ENCODE peak calls at places on chromosomes 13 and 19, in four cellular contexts. One of them, this sample, is unnamed. For H3K4me1, the result is how much of the 10 kb centered on the place peaks cover.

GRCh38 chr13:32298695-32299094 is 16.5 kb downstream of the ZAR1L start:
- DNase-seq in DND-41: no peak
- DNase-seq in left ventricle myocardium inferior: no peak
- DNase-seq in neuronal stem cell: no peak
- DNase-seq in this sample: no peak

GRCh38 chr13:75881109-75881775 is 245.1 kb downstream of the LMO7 start:
- DNase-seq in DND-41: no peak
- DNase-seq in left ventricle myocardium inferior: no peak
- DNase-seq in neuronal stem cell: no peak
- DNase-seq in this sample: no peak

GRCh38 chr13:29937379-29937778 is 87.0 kb upstream of the UBL3 start:
- DNase-seq in DND-41: no peak
- DNase-seq in neuronal stem cell: no peak
- DNase-seq in left ventricle myocardium inferior: no peak
- DNase-seq in this sample: no peak

GRCh38 chr19:19040417-19040816 is 7.0 kb downstream of the ARMC6 start:
- DNase-seq in DND-41: no peak
- DNase-seq in neuronal stem cell: no peak
- DNase-seq in left ventricle myocardium inferior: peak
- DNase-seq in this sample: no peak

GRCh38 chr13:79589605-79590511 is 108.9 kb downstream of the NDFIP2 start:
- DNase-seq in DND-41: no peak
- DNase-seq in left ventricle myocardium inferior: no peak
- DNase-seq in neuronal stem cell: no peak
- DNase-seq in this sample: no peak

GRCh38 chr19:21314676-21315075 is 14.5 kb downstream of the ZNF708 start:
- DNase-seq in DND-41: no peak
- DNase-seq in left ventricle myocardium inferior: no peak
- DNase-seq in neuronal stem cell: no peak
- DNase-seq in this sample: no peak

GRCh38 chr13:36086117-36086516 is 45.1 kb downstream of the DCLK1 start:
- DNase-seq in left ventricle myocardium inferior: no peak
- DNase-seq in DND-41: no peak
- DNase-seq in neuronal stem cell: no peak
- DNase-seq in this sample: no peak

GRCh38 chr19:46976845-46977320 is 42.8 kb upstream of the NPAS1 start:
- DNase-seq in neuronal stem cell: peak
- DNase-seq in DND-41: no peak
- DNase-seq in left ventricle myocardium inferior: peak
- DNase-seq in this sample: no peak

GRCh38 chr13:91922969-91923592 is 524.7 kb downstream of the GPC5 start:
- DNase-seq in DND-41: no peak
- DNase-seq in left ventricle myocardium inferior: no peak
- DNase-seq in neuronal stem cell: no peak
- DNase-seq in this sample: no peak

GRCh38 chr19:19655051-19655594 is 8.4 kb downstream of the ATP13A1 start:
- DNase-seq in left ventricle myocardium inferior: no peak
- DNase-seq in DND-41: no peak
- DNase-seq in neuronal stem cell: no peak
- DNase-seq in this sample: peak

GRCh38 chr19:418761-419632 is 10.1 kb upstream of the C2CD4C start:
- DNase-seq in neuronal stem cell: no peak
- DNase-seq in left ventricle myocardium inferior: peak
- DNase-seq in DND-41: no peak
- DNase-seq in this sample: peak

GRCh38 chr19:17997969-17998826 is 9.8 kb upstream of the ARRDC2 start:
- DNase-seq in left ventricle myocardium inferior: no peak
- DNase-seq in DND-41: no peak
- DNase-seq in neuronal stem cell: no peak
- DNase-seq in this sample: peak

GRCh38 chr19:23817519-23817918 is 58.8 kb upstream of the ZNF681 start:
- DNase-seq in DND-41: peak
- DNase-seq in neuronal stem cell: no peak
- DNase-seq in left ventricle myocardium inferior: no peak
- DNase-seq in this sample: no peak

GRCh38 chr13:26949701-26950345 is 189.2 kb upstream of the GPR12 start:
- DNase-seq in DND-41: no peak
- DNase-seq in neuronal stem cell: no peak
- DNase-seq in left ventricle myocardium inferior: no peak
- DNase-seq in this sample: no peak

GRCh38 chr13:43764349-43764748 is 22.4 kb downstream of the ENOX1 start:
- DNase-seq in DND-41: no peak
- DNase-seq in neuronal stem cell: no peak
- DNase-seq in left ventricle myocardium inferior: no peak
- DNase-seq in this sample: no peak

GRCh38 chr13:113743366-113744195 is 15.4 kb upstream of the TMEM255B start:
- DNase-seq in DND-41: no peak
- DNase-seq in neuronal stem cell: no peak
- DNase-seq in left ventricle myocardium inferior: no peak
- DNase-seq in this sample: peak

GRCh38 chr19:51365211-51366049 is 758 bp downstream of the ETFB start:
- DNase-seq in left ventricle myocardium inferior: no peak
- DNase-seq in DND-41: peak
- DNase-seq in neuronal stem cell: no peak
- DNase-seq in this sample: no peak
- H3K27ac ChIP-seq in left ventricle myocardium inferior: peak
- H3K27ac ChIP-seq in DND-41: peak
- H3K27ac ChIP-seq in neuronal stem cell: no peak
- H3K27ac ChIP-seq in this sample: peak

GRCh38 chr13:40640845-40641458 is 25.5 kb downstream of the FOXO1 start:
- DNase-seq in neuronal stem cell: no peak
- DNase-seq in left ventricle myocardium inferior: no peak
- DNase-seq in DND-41: no peak
- DNase-seq in this sample: no peak

GRCh38 chr13:40640202-40640601 is 26.2 kb downstream of the FOXO1 start:
- DNase-seq in left ventricle myocardium inferior: no peak
- DNase-seq in neuronal stem cell: no peak
- DNase-seq in DND-41: no peak
- DNase-seq in this sample: no peak

GRCh38 chr13:40648040-40648439 is 18.4 kb downstream of the FOXO1 start:
- DNase-seq in DND-41: no peak
- DNase-seq in left ventricle myocardium inferior: no peak
- DNase-seq in neuronal stem cell: no peak
- DNase-seq in this sample: no peak

GRCh38 chr13:40648841-40649240 is 17.6 kb downstream of the FOXO1 start:
- DNase-seq in DND-41: no peak
- DNase-seq in neuronal stem cell: no peak
- DNase-seq in left ventricle myocardium inferior: no peak
- DNase-seq in this sample: no peak

GRCh38 chr13:40644838-40645620 is 21.4 kb downstream of the FOXO1 start:
- DNase-seq in neuronal stem cell: no peak
- DNase-seq in DND-41: no peak
- DNase-seq in left ventricle myocardium inferior: no peak
- DNase-seq in this sample: no peak
- H3K4me1 ChIP-seq in neuronal stem cell: under half
- H3K4me1 ChIP-seq in DND-41: under half
- H3K4me1 ChIP-seq in left ventricle myocardium inferior: half or more
- H3K4me1 ChIP-seq in this sample: under half

GRCh38 chr13:99907038-99907437 is 64.5 kb downstream of the ZIC5 start:
- DNase-seq in left ventricle myocardium inferior: no peak
- DNase-seq in neuronal stem cell: no peak
- DNase-seq in DND-41: no peak
- DNase-seq in this sample: no peak
- H3K27ac ChIP-seq in left ventricle myocardium inferior: no peak
- H3K27ac ChIP-seq in neuronal stem cell: no peak
- H3K27ac ChIP-seq in DND-41: no peak
- H3K27ac ChIP-seq in this sample: no peak

DNA sequence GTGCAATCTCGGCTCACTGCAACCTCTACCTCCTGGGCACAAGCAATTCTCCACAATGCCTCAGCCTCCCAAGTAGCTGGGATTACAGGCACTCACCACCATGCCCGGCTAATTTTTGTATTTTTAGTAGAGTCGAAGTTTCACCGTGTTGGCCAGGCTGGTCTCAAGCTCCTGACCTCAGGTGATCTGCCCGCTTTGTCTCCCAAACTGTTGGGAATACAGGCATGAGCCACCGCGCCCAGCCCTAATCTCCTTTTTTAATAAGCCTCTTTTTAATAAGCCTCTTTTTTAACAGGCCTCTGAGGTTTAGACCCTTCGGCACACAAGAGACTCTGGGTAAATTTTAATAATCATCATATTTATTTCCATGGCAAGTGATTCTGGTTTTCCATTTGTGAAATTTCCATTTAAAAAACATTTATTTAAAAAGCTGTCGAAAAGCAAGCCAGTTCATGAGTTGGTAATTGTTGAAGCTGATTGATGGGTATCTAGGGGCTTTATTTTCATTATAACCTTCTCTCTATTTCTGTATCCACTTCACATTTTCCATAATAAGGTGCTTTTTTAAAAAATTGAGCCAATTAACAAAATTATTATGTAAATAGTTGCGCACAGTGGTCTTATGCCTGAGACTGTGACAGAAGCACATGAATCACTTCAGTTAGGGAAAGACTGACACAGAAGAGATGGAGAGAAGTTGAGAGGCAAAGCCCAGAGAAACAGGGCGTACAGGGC is 11.8 kb downstream of the POU2F2 start:
- DNase-seq in left ventricle myocardium inferior: no peak
- DNase-seq in DND-41: no peak
- DNase-seq in neuronal stem cell: no peak
- DNase-seq in this sample: no peak
- H3K4me1 ChIP-seq in left ventricle myocardium inferior: under half
- H3K4me1 ChIP-seq in DND-41: under half
- H3K4me1 ChIP-seq in neuronal stem cell: under half
- H3K4me1 ChIP-seq in this sample: under half

GRCh38 chr13:109146912-109147624 is 517.7 kb downstream of the MYO16 start:
- DNase-seq in neuronal stem cell: no peak
- DNase-seq in left ventricle myocardium inferior: no peak
- DNase-seq in DND-41: no peak
- DNase-seq in this sample: no peak

GRCh38 chr13:109145631-109146030 is 516.2 kb downstream of the MYO16 start:
- DNase-seq in left ventricle myocardium inferior: no peak
- DNase-seq in neuronal stem cell: peak
- DNase-seq in DND-41: peak
- DNase-seq in this sample: no peak

GRCh38 chr13:109144693-109145437 is 515.5 kb downstream of the MYO16 start:
- DNase-seq in neuronal stem cell: no peak
- DNase-seq in left ventricle myocardium inferior: no peak
- DNase-seq in DND-41: no peak
- DNase-seq in this sample: no peak

GRCh38 chr13:109148243-109148642 is 518.8 kb downstream of the MYO16 start:
- DNase-seq in neuronal stem cell: no peak
- DNase-seq in DND-41: no peak
- DNase-seq in left ventricle myocardium inferior: no peak
- DNase-seq in this sample: no peak

GRCh38 chr13:109146393-109146792 is 517.0 kb downstream of the MYO16 start:
- DNase-seq in neuronal stem cell: no peak
- DNase-seq in DND-41: no peak
- DNase-seq in left ventricle myocardium inferior: no peak
- DNase-seq in this sample: no peak
- H3K27ac ChIP-seq in neuronal stem cell: no peak
- H3K27ac ChIP-seq in DND-41: no peak
- H3K27ac ChIP-seq in left ventricle myocardium inferior: no peak
- H3K27ac ChIP-seq in this sample: no peak

GRCh38 chr19:40642757-40643325 is 41.7 kb downstream of the LTBP4 start:
- DNase-seq in DND-41: no peak
- DNase-seq in neuronal stem cell: no peak
- DNase-seq in left ventricle myocardium inferior: no peak
- DNase-seq in this sample: peak

GRCh38 chr19:40639638-40639982 is 38.4 kb downstream of the LTBP4 start:
- DNase-seq in neuronal stem cell: no peak
- DNase-seq in left ventricle myocardium inferior: no peak
- DNase-seq in DND-41: no peak
- DNase-seq in this sample: peak

GRCh38 chr19:40641306-40641705 is 40.1 kb downstream of the LTBP4 start:
- DNase-seq in neuronal stem cell: no peak
- DNase-seq in DND-41: no peak
- DNase-seq in left ventricle myocardium inferior: peak
- DNase-seq in this sample: peak

GRCh38 chr19:40640744-40641143 is 39.6 kb downstream of the LTBP4 start:
- DNase-seq in DND-41: no peak
- DNase-seq in neuronal stem cell: no peak
- DNase-seq in left ventricle myocardium inferior: peak
- DNase-seq in this sample: peak

DNA sequence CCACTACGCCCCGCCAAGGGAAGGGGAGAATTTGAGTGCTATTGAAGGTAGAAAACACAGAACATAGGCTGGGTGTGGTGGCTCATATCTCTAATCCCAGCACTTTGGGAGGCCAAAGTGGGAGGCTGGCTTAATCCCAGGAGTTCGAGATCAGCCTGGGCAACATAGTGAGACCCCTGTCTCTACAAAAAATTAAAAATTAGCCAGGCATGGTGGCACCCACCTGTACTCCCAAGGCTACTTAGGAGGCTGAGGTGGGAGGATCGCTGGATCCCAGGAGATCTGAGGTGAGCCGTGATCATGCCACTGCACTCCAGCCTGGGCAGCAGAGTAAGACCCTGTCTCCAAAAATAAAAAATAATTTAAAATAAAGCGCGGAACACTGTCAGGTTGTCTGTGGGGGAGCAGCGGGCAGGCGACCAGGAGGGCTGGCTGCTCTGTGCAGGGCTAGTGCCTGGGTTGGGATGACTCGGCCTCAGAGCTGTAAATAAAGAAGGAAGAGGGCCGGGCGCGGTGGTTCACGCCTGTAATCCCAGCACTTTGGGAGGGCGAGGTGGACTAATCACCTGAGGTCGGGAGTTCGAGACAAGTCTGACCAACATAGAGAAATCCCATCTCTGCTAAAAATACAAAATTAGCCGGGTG is 41.0 kb downstream of the LTBP4 start:
- DNase-seq in neuronal stem cell: no peak
- DNase-seq in left ventricle myocardium inferior: no peak
- DNase-seq in DND-41: no peak
- DNase-seq in this sample: peak
- H3K4me1 ChIP-seq in neuronal stem cell: under half
- H3K4me1 ChIP-seq in left ventricle myocardium inferior: under half
- H3K4me1 ChIP-seq in DND-41: under half
- H3K4me1 ChIP-seq in this sample: under half

DNA sequence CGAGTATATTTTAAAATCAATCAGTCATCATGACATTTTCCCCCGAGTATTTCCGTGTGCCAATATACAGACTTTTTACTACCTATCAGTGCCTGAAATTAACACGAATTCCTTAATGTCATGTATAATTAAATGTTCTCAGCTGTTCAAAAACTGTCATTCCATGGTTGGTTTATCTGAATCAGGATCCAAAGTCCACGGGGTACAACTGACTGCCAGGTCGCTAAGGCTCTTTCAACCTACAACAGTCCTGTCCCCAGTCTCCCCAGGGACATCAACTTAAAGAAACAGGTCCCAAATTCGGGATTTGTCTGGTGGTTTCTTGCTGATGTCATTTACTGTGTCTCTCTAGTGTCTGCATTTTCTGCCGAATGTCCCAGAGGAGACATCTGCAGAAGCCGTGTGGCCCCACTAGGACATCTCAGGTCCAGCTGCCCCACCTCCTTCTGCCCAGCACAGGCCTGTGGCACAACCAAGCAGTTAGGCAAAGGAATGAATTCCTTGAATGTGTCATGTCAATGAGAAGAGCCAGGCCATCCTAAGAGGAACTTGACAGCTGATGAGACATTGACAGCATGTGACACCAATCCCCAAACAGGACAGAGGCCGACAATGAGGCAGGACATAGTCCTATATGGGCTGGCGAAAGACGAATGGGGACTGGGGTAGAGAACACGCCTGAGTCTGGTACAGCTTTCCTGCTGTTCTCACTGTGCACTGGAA is 109.5 kb downstream of the STK24 start:
- DNase-seq in DND-41: no peak
- DNase-seq in neuronal stem cell: no peak
- DNase-seq in left ventricle myocardium inferior: no peak
- DNase-seq in this sample: peak
- H3K27ac ChIP-seq in DND-41: no peak
- H3K27ac ChIP-seq in neuronal stem cell: no peak
- H3K27ac ChIP-seq in left ventricle myocardium inferior: peak
- H3K27ac ChIP-seq in this sample: no peak